ENCODE peak calls at places on chromosomes 6 and 20, in eight cellular contexts. N, Q, A, Z, P, R, D and U are unnamed samples.

GRCh38 chr20:48850257-48850656 is 22.5 kb upstream of the PREX1 start:
- DNase-seq in N (no peak), Q (no peak), A (no peak), Z (no peak), P (no peak), R (no peak), D (no peak), U (no peak)

GRCh38 chr20:62163986-62164762 is 18.7 kb upstream of the MTG2 start:
- DNase-seq in N (no peak), Q (no peak), A (no peak), Z (no peak), P (no peak), R (no peak), D (no peak), U (no peak)

GRCh38 chr20:62627901-62628612 is 14.2 kb upstream of the SLCO4A1 start:
- DNase-seq in N (no peak), Q (peak), A (no peak), Z (no peak), P (no peak), R (peak), D (no peak), U (no peak)

GRCh38 chr6:118685823-118686449 is 34.5 kb upstream of the CEP85L start:
- DNase-seq in N (no peak), Q (no peak), A (no peak), Z (no peak), P (peak), R (no peak), D (peak), U (no peak)

GRCh38 chr6:42451146-42451594 is 556 bp downstream of the TRERF1 start:
- DNase-seq in N (no peak), Q (peak), A (no peak), Z (no peak), P (no peak), R (peak), D (no peak), U (no peak)

GRCh38 chr6:4790158-4790899 is 14.1 kb downstream of the CDYL start:
- DNase-seq in N (no peak), Q (no peak), A (no peak), Z (no peak), P (peak), R (no peak), D (no peak), U (no peak)

GRCh38 chr20:53370345-53370961 is 223.2 kb downstream of the ZNF217 start:
- DNase-seq in N (no peak), Q (no peak), A (no peak), Z (no peak), P (no peak), R (no peak), D (no peak), U (no peak)

GRCh38 chr6:30963641-30964040 is 19.9 kb upstream of the MUC21 start:
- DNase-seq in N (no peak), Q (no peak), A (peak), Z (no peak), P (no peak), R (no peak), D (no peak), U (no peak)

GRCh38 chr6:19024737-19025136 is 637.6 kb downstream of the RNF144B start:
- DNase-seq in N (peak), Q (peak), A (no peak), Z (no peak), P (peak), R (peak), D (peak), U (no peak)

GRCh38 chr6:35048631-35049083 is 92.5 kb downstream of the TCP11 start:
- DNase-seq in N (peak), Q (no peak), A (peak), Z (no peak), P (peak), R (no peak), D (peak), U (peak)

GRCh38 chr20:61516398-61517208 is 264.5 kb downstream of the CDH4 start:
- DNase-seq in N (peak), Q (peak), A (no peak), Z (no peak), P (no peak), R (no peak), D (no peak), U (no peak)

GRCh38 chr6:168601101-168601500 is 160.1 kb downstream of the SMOC2 start:
- DNase-seq in N (no peak), Q (no peak), A (no peak), Z (no peak), P (no peak), R (no peak), D (no peak), U (no peak)

GRCh38 chr20:33399924-33400323 is 1.4 kb downstream of the CDK5RAP1 start:
- DNase-seq in N (no peak), Q (peak), A (no peak), Z (no peak), P (no peak), R (no peak), D (no peak), U (no peak)

GRCh38 chr6:45689926-45690615 is 312.3 kb upstream of the SUPT3H start:
- DNase-seq in N (no peak), Q (no peak), A (no peak), Z (no peak), P (no peak), R (no peak), D (no peak), U (no peak)

GRCh38 chr20:47795214-47795667 is 10.0 kb upstream of the SULF2 start:
- DNase-seq in N (no peak), Q (no peak), A (peak), Z (no peak), P (no peak), R (no peak), D (no peak), U (no peak)

GRCh38 chr6:118596774-118597332 is 48.8 kb downstream of the PLN start:
- DNase-seq in N (no peak), Q (no peak), A (no peak), Z (no peak), P (no peak), R (no peak), D (no peak), U (no peak)

GRCh38 chr20:49561256-49561655 is 6.7 kb downstream of the PTGIS start:
- DNase-seq in N (no peak), Q (no peak), A (no peak), Z (no peak), P (no peak), R (no peak), D (no peak), U (no peak)

GRCh38 chr6:159170999-159171712 is 2.0 kb downstream of the FNDC1 start:
- DNase-seq in N (no peak), Q (peak), A (peak), Z (no peak), P (no peak), R (no peak), D (no peak), U (peak)

GRCh38 chr6:144351741-144352140 is 66.6 kb downstream of the UTRN start:
- DNase-seq in N (no peak), Q (peak), A (peak), Z (no peak), P (no peak), R (no peak), D (no peak), U (no peak)

DNA sequence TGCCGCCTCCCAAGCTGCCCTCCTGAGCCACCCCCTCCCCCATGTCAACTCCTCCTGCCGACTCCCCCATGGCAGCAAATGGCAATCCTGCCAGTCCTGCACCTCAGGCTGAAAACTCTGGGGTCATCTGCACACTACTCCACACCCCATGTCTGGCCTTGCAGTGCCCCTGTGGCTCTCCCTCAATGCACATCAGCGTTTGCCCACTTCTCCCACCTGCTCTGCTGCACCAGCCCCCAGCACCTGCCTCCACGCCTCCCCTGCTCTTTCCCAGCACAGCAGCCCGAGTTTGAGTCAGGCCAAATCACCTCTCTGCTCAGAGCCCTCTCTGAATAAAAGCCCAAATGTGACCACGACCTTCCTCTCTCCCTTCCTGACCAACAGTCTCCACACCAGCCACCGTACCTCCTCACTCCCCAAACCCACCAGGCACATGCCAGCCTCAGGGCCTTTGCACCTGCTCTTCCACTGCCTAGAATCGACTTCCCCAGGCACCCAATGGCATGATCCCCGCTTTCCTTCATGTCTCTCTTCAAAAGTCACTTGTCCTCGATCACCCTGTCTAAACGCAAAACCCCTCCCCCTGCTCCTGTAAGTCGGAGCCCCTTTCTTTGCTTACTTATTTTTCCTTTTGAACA is 4.3 kb downstream of the PXDC1 start:
- DNase-seq in N (no peak), Q (no peak), A (peak), Z (no peak), P (no peak), R (no peak), D (no peak), U (no peak)
- H3K4me3 ChIP-seq in N (no peak), Q (peak), A (no peak), Z (no peak), P (no peak), R (no peak), D (no peak), U (no peak)

DNA sequence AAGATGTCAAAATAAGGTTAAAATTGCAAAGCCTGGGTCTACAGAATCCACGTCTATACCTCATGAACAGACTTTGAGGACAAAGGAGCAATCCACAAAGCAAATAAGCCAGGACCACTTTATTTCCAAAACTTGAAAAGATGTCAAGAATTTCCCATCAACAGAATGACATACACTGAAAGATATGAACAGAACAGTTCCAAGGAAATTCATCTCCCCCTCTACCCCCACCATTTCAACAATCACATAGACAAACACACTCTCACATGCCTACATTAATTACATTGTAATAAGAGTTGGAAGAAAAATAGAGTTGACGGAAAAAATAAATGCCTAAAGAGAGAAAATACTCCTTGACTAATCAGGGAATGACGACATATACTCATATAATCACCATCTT is 45.2 kb upstream of the NHSL1 start:
- DNase-seq in N (no peak), Q (peak), A (no peak), Z (no peak), P (no peak), R (no peak), D (no peak), U (no peak)
- H3K4me3 ChIP-seq in N (peak), Q (peak), A (no peak), Z (no peak), P (no peak), R (no peak), D (no peak), U (peak)

GRCh38 chr20:57769756-57770155 is 59.9 kb upstream of the PMEPA1 start:
- DNase-seq in N (no peak), Q (no peak), A (no peak), Z (no peak), P (no peak), R (peak), D (no peak), U (no peak)
- H3K4me3 ChIP-seq in N (no peak), Q (no peak), A (no peak), Z (no peak), P (no peak), R (no peak), D (no peak), U (no peak)

GRCh38 chr20:10511507-10512231 is 76.6 kb downstream of the SLX4IP start:
- DNase-seq in N (peak), Q (peak), A (peak), Z (peak), P (peak), R (peak), D (peak), U (peak)
- H3K4me3 ChIP-seq in N (no peak), Q (peak), A (no peak), Z (no peak), P (no peak), R (peak), D (no peak), U (no peak)